ENCODE peak calls at places on chromosomes 6 and 20, in five cellular contexts. One of them, this sample, is unnamed.
A peak's percentile ranks its signal among the peaks of the same experiment; 100 is the strongest.

GRCh38 chr20:23528867-23529431 is 38.0 kb downstream of the CST8 start:
- DNase-seq in activated gamma-delta T cell: no peak
- DNase-seq in Right ventricle myocardium superior: no peak
- DNase-seq in T-helper 17 cell: no peak
- DNase-seq in EL: no peak
- DNase-seq in this sample: no peak

GRCh38 chr20:4937422-4938319 is 63.6 kb downstream of the SLC23A2 start:
- DNase-seq in activated gamma-delta T cell: no peak
- DNase-seq in Right ventricle myocardium superior: no peak
- DNase-seq in T-helper 17 cell: no peak
- DNase-seq in EL: no peak
- DNase-seq in this sample: no peak

GRCh38 chr6:4308354-4308753 is 173.0 kb upstream of the ECI2 start:
- DNase-seq in activated gamma-delta T cell: no peak
- DNase-seq in Right ventricle myocardium superior: no peak
- DNase-seq in T-helper 17 cell: no peak
- DNase-seq in EL: no peak
- DNase-seq in this sample: no peak

GRCh38 chr6:151389640-151390275 is 1.6 kb downstream of the ZBTB2 start:
- DNase-seq in activated gamma-delta T cell: no peak
- DNase-seq in Right ventricle myocardium superior: peak; percentile 79
- DNase-seq in T-helper 17 cell: no peak
- DNase-seq in EL: peak; percentile 82
- DNase-seq in this sample: peak; percentile 83

GRCh38 chr6:90175627-90176538 is 120.8 kb downstream of the BACH2 start:
- DNase-seq in activated gamma-delta T cell: no peak
- DNase-seq in Right ventricle myocardium superior: no peak
- DNase-seq in T-helper 17 cell: peak; percentile 9
- DNase-seq in EL: no peak
- DNase-seq in this sample: no peak

GRCh38 chr6:89611666-89612065 is 26.9 kb downstream of the LYRM2 start:
- DNase-seq in activated gamma-delta T cell: no peak
- DNase-seq in Right ventricle myocardium superior: no peak
- DNase-seq in T-helper 17 cell: no peak
- DNase-seq in EL: peak; percentile 36
- DNase-seq in this sample: no peak

GRCh38 chr20:41138527-41139226 is 1.3 kb downstream of the PLCG1 start:
- DNase-seq in activated gamma-delta T cell: no peak
- DNase-seq in Right ventricle myocardium superior: no peak
- DNase-seq in T-helper 17 cell: peak; percentile 32
- DNase-seq in EL: peak; percentile 35
- DNase-seq in this sample: no peak

GRCh38 chr6:168196385-168196860 is 117.4 kb upstream of the FRMD1 start:
- DNase-seq in activated gamma-delta T cell: no peak
- DNase-seq in Right ventricle myocardium superior: no peak
- DNase-seq in T-helper 17 cell: no peak
- DNase-seq in EL: no peak
- DNase-seq in this sample: no peak

GRCh38 chr6:84645000-84645399 is 119.4 kb downstream of the TBX18 start:
- DNase-seq in activated gamma-delta T cell: no peak
- DNase-seq in Right ventricle myocardium superior: no peak
- DNase-seq in T-helper 17 cell: no peak
- DNase-seq in EL: peak; percentile 74
- DNase-seq in this sample: no peak

GRCh38 chr6:48535569-48535968 is 424.6 kb upstream of the PTCHD4 start:
- DNase-seq in activated gamma-delta T cell: no peak
- DNase-seq in Right ventricle myocardium superior: no peak
- DNase-seq in T-helper 17 cell: no peak
- DNase-seq in EL: peak; percentile 51
- DNase-seq in this sample: no peak

GRCh38 chr20:25750765-25751696 is 54.4 kb upstream of the ZNF337 start:
- DNase-seq in activated gamma-delta T cell: no peak
- DNase-seq in Right ventricle myocardium superior: peak; percentile 63
- DNase-seq in T-helper 17 cell: peak; percentile 49
- DNase-seq in EL: peak; percentile 67
- DNase-seq in this sample: no peak

GRCh38 chr6:71486466-71486865 is 197.9 kb downstream of the OGFRL1 start:
- DNase-seq in activated gamma-delta T cell: no peak
- DNase-seq in Right ventricle myocardium superior: no peak
- DNase-seq in T-helper 17 cell: no peak
- DNase-seq in EL: peak; percentile 71
- DNase-seq in this sample: no peak

GRCh38 chr6:40845588-40845987 is 193.4 kb downstream of the UNC5CL start:
- DNase-seq in activated gamma-delta T cell: no peak
- DNase-seq in Right ventricle myocardium superior: peak; percentile 41
- DNase-seq in T-helper 17 cell: no peak
- DNase-seq in EL: peak; percentile 45
- DNase-seq in this sample: no peak

GRCh38 chr20:15610700-15611277 is 962.5 kb downstream of the KIF16B start:
- DNase-seq in activated gamma-delta T cell: no peak
- DNase-seq in Right ventricle myocardium superior: no peak
- DNase-seq in T-helper 17 cell: no peak
- DNase-seq in EL: no peak
- DNase-seq in this sample: no peak

GRCh38 chr20:54645445-54646155 is 170.2 kb downstream of the DOK5 start:
- DNase-seq in activated gamma-delta T cell: no peak
- DNase-seq in Right ventricle myocardium superior: no peak
- DNase-seq in T-helper 17 cell: no peak
- DNase-seq in EL: no peak
- DNase-seq in this sample: no peak

GRCh38 chr20:64226686-64227576 is 28.6 kb upstream of the PCMTD2 start:
- DNase-seq in activated gamma-delta T cell: no peak
- DNase-seq in Right ventricle myocardium superior: peak; percentile 33
- DNase-seq in T-helper 17 cell: no peak
- DNase-seq in EL: no peak
- DNase-seq in this sample: peak; percentile 42

GRCh38 chr6:34275128-34275804 is 26.5 kb upstream of the SMIM29 start:
- DNase-seq in activated gamma-delta T cell: no peak
- DNase-seq in Right ventricle myocardium superior: no peak
- DNase-seq in T-helper 17 cell: no peak
- DNase-seq in EL: no peak
- DNase-seq in this sample: no peak

GRCh38 chr6:13305791-13306190 is 22.5 kb downstream of the TBC1D7 start:
- DNase-seq in activated gamma-delta T cell: no peak
- DNase-seq in Right ventricle myocardium superior: no peak
- DNase-seq in T-helper 17 cell: no peak
- DNase-seq in EL: no peak
- DNase-seq in this sample: no peak

GRCh38 chr6:168371989-168372711 is 52.6 kb upstream of the DACT2 start:
- DNase-seq in activated gamma-delta T cell: no peak
- DNase-seq in Right ventricle myocardium superior: peak; percentile 25
- DNase-seq in T-helper 17 cell: no peak
- DNase-seq in EL: no peak
- DNase-seq in this sample: no peak

GRCh38 chr20:46354920-46355654 is 46.8 kb upstream of the CDH22 start:
- DNase-seq in activated gamma-delta T cell: no peak
- DNase-seq in Right ventricle myocardium superior: no peak
- DNase-seq in T-helper 17 cell: no peak
- DNase-seq in EL: no peak
- DNase-seq in this sample: no peak

GRCh38 chr6:40778186-40778585 is 191.0 kb upstream of the LRFN2 start:
- DNase-seq in activated gamma-delta T cell: no peak
- DNase-seq in Right ventricle myocardium superior: no peak
- DNase-seq in T-helper 17 cell: no peak
- DNase-seq in EL: peak; percentile 79
- DNase-seq in this sample: no peak

GRCh38 chr6:124119591-124119990 is 315.9 kb downstream of the NKAIN2 start:
- DNase-seq in activated gamma-delta T cell: no peak
- DNase-seq in Right ventricle myocardium superior: no peak
- DNase-seq in T-helper 17 cell: no peak
- DNase-seq in EL: no peak
- DNase-seq in this sample: no peak

This sample was measured in Right ventricle myocardium inferior.